ENCODE peak calls at places on chromosome 12, in nine cellular contexts. C, Q, N, I, R, M, K, Y and G are unnamed samples.

GRCh38 chr12:101828463-101829196 is 2.1 kb downstream of the GNPTAB start:
- DNase-seq in N (no peak), R (no peak), C (no peak), K (no peak), Q (no peak), I (no peak), M (no peak), Y (no peak), G (no peak)

GRCh38 chr12:27969011-27969900 is 3.3 kb downstream of the PTHLH start:
- DNase-seq in K (no peak), N (peak), M (no peak), I (peak), Y (peak), C (peak), Q (peak), R (no peak), G (no peak)

GRCh38 chr12:106333756-106334155 is 23.8 kb upstream of the POLR3B start:
- DNase-seq in I (no peak), Y (no peak), M (no peak), C (no peak), N (no peak), K (no peak), R (no peak), Q (no peak), G (no peak)

GRCh38 chr12:14803830-14804160 is 325 bp downstream of the C12orf60 start:
- DNase-seq in M (no peak), Y (no peak), I (no peak), C (no peak), Q (no peak), R (no peak), N (no peak), K (no peak), G (no peak)

GRCh38 chr12:123907726-123908476 is 64.7 kb downstream of the CCDC92 start:
- DNase-seq in Q (no peak), N (no peak), R (peak), M (no peak), I (no peak), Y (peak), C (peak), K (peak), G (no peak)

GRCh38 chr12:61706783-61707182 is 553.4 kb upstream of the USP15 start:
- DNase-seq in I (no peak), M (no peak), Y (no peak), C (no peak), R (no peak), Q (no peak), N (no peak), K (no peak), G (no peak)

GRCh38 chr12:121443193-121443829 is 43.4 kb downstream of the RNF34 start:
- DNase-seq in R (peak), K (peak), Y (peak), C (peak), M (peak), I (peak), Q (peak), N (peak), G (peak)

GRCh38 chr12:1212529-1212928 is 221.5 kb downstream of the ERC1 start:
- DNase-seq in M (no peak), Y (no peak), I (no peak), C (no peak), K (peak), Q (no peak), R (no peak), N (no peak), G (no peak)

GRCh38 chr12:87827638-87828264 is 201.4 kb downstream of the C12orf50 start:
- DNase-seq in Q (no peak), M (no peak), N (no peak), K (no peak), R (peak), I (peak), Y (no peak), C (peak), G (no peak)

GRCh38 chr12:89994901-89995300 is 286.3 kb upstream of the ATP2B1 start:
- DNase-seq in K (no peak), C (no peak), Y (no peak), Q (no peak), R (no peak), N (no peak), M (no peak), I (no peak), G (no peak)

GRCh38 chr12:98635657-98636323 is 8.8 kb downstream of the IKBIP start:
- DNase-seq in R (peak), N (no peak), Q (no peak), I (peak), K (no peak), M (no peak), C (peak), Y (no peak), G (no peak)

GRCh38 chr12:77494306-77494705 is 336.4 kb upstream of the NAV3 start:
- DNase-seq in Y (no peak), N (no peak), C (peak), R (no peak), K (no peak), I (no peak), M (no peak), Q (no peak), G (no peak)

GRCh38 chr12:15856097-15856982 is 25.8 kb upstream of the STRAP start:
- DNase-seq in K (peak), R (peak), M (no peak), Y (peak), Q (no peak), I (peak), N (peak), C (peak), G (no peak)

GRCh38 chr12:39006286-39006685 is 100.9 kb upstream of the CPNE8 start:
- DNase-seq in Y (no peak), N (no peak), K (no peak), M (no peak), R (no peak), C (no peak), I (no peak), Q (no peak), G (no peak)

GRCh38 chr12:123269980-123270379 is 1.7 kb downstream of the CDK2AP1 start:
- DNase-seq in R (no peak), M (no peak), K (peak), N (no peak), Y (no peak), Q (no peak), I (peak), C (no peak), G (no peak)

GRCh38 chr12:5099136-5099535 is 55.5 kb downstream of the KCNA5 start:
- DNase-seq in M (no peak), R (no peak), C (no peak), K (no peak), Y (no peak), I (no peak), N (no peak), Q (peak), G (no peak)

GRCh38 chr12:5094986-5095385 is 51.3 kb downstream of the KCNA5 start:
- DNase-seq in R (no peak), K (no peak), I (no peak), N (no peak), M (no peak), Y (no peak), C (no peak), Q (no peak), G (no peak)

GRCh38 chr12:5094550-5094949 is 50.9 kb downstream of the KCNA5 start:
- DNase-seq in Q (no peak), Y (no peak), N (no peak), I (no peak), R (no peak), C (no peak), K (no peak), M (no peak), G (no peak)

GRCh38 chr12:5097786-5098185 is 54.1 kb downstream of the KCNA5 start:
- DNase-seq in C (no peak), Q (no peak), R (no peak), Y (no peak), I (no peak), N (no peak), K (no peak), M (no peak), G (no peak)

DNA sequence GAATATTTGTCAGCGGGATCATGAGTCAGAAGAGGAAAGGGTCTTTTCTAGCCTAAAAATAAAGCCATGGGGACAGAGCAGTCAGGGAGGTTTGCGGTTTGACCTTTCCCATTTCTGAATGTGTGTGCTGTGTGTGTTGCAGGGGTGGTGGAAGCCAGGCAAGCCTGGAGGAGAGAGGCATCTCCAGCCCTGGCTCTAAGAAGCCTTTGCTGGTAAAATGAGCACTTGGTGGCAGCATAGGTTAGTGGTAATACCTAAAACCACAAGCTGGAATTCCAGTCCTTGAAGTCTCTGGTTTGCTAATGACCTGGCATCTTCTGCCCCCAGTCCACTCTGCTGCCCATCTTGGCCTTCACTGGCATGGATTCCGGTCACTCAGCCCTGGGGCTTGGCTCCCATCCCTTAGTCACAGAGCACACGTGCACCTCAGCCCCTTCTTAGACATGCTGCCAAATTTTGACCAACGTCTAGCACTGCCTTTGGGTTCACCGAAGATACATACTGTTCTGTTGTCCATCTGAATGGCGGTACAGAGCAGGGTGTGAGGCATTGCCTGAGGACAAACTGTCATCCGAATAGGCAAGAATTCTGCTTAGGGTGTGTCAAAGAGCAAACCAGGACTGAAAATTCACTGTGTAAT is 52.7 kb downstream of the KCNA5 start:
- DNase-seq in I (no peak), K (no peak), N (no peak), R (peak), M (no peak), Y (no peak), C (peak), Q (no peak), G (no peak)
- TF ChIP-seq CTCF in I (no peak), K (no peak), N (no peak), R (no peak), M (no peak), Y (no peak), C (no peak), Q (no peak), G (no peak)

GRCh38 chr12:52049688-52050087 is 1.6 kb upstream of the NR4A1 start:
- DNase-seq in C (no peak), Q (no peak), K (peak), I (no peak), Y (no peak), M (no peak), N (no peak), R (no peak), G (no peak)

GRCh38 chr12:52052471-52053186 is 1.4 kb downstream of the NR4A1 start:
- DNase-seq in M (peak), C (no peak), I (no peak), K (peak), Q (no peak), R (peak), Y (no peak), N (peak), G (no peak)

GRCh38 chr12:52049286-52049685 is 2.0 kb upstream of the NR4A1 start:
- DNase-seq in Y (no peak), C (no peak), K (no peak), Q (no peak), M (no peak), N (no peak), I (no peak), R (no peak), G (no peak)

GRCh38 chr12:52050116-52050770 is 999 bp upstream of the NR4A1 start:
- DNase-seq in C (peak), R (peak), M (peak), N (peak), I (no peak), Y (no peak), Q (no peak), K (peak), G (no peak)

DNA sequence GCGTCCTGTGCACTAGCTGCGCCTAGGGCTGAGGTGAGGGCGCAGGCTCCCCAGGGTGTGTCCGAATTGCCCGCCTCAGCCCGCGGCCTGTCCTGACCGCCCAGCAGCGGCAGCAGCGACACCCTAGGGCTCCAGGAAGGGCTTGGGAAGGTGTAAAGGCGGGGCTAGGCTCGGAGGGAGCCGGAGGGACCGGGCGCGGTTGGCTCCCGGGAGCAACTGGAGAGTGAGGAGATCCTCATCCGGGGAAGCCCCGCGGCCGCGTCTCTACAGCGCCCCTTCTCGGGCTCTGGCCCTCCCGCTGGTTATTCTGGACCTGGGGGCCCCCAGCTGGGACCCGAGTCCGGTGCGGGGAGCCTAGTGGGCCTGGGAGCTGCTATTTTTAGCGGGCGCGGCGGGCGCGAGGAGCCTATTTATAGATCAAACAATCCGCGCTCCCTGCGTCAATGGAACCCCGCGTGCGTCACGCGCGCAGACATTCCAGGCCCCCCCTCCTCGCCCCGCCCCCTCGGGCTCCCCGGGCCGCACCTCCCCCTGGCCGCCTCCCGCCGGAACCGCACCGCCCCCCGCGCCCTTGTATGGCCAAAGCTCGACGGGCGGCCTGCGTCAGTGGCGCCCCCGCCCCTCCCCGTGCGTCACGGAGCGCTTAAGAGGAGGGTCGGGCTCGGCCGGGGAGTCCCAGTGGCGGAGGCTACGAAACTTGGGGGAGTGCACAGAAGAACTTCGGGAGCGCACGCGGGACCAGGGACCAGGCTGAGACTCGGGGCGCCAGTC is at the start of gene NR4A1:
- DNase-seq in R (peak), I (peak), M (peak), C (peak), Y (peak), N (peak), Q (peak), K (peak), G (peak)
- TF ChIP-seq CTCF in R (peak), I (peak), M (no peak), C (peak), Y (peak), N (no peak), Q (no peak), K (no peak), G (no peak)

GRCh38 chr12:82326905-82327503 is 31.2 kb downstream of the CCDC59 start:
- DNase-seq in M (no peak), K (no peak), Q (no peak), I (peak), Y (no peak), R (peak), N (no peak), C (peak), G (no peak)
- TF ChIP-seq CTCF in M (peak), K (peak), Q (peak), I (peak), Y (peak), R (peak), N (peak), C (peak), G (peak)

GRCh38 chr12:50642755-50643154 is 121.1 kb upstream of the ATF1 start:
- DNase-seq in Q (no peak), M (no peak), C (no peak), N (no peak), R (no peak), K (no peak), I (no peak), Y (no peak), G (no peak)
- TF ChIP-seq CTCF in Q (no peak), M (no peak), C (no peak), N (no peak), R (no peak), K (no peak), I (no peak), Y (no peak), G (no peak)